ENCODE peak calls at places on chromosomes 2 and 18, in seven cellular contexts. T is SK-N-SH, U is pancreas, I is ovary, D is AG04450, Z is AG10803, K is AG09309. F is an unnamed sample.

GRCh38 chr18:55339990-55340389 is 248.0 kb downstream of the TCF4 start:
- DNase-seq in T (no peak), U (no peak), I (no peak), D (no peak), Z (no peak), K (no peak), F (no peak)

GRCh38 chr2:218429951-218430692 is 11.2 kb downstream of the VIL1 start:
- DNase-seq in T (peak; percentile 50), U (no peak), I (no peak), D (no peak), Z (no peak), K (no peak), F (no peak)

GRCh38 chr2:39881494-39881893 is 102.4 kb upstream of the THUMPD2 start:
- DNase-seq in T (no peak), U (no peak), I (no peak), D (no peak), Z (no peak), K (no peak), F (no peak)

GRCh38 chr18:58657494-58657893 is 13.8 kb upstream of the MALT1 start:
- DNase-seq in T (no peak), U (no peak), I (no peak), D (no peak), Z (no peak), K (no peak), F (no peak)

GRCh38 chr18:1513519-1513918 is 608.8 kb downstream of the ADCYAP1 start:
- DNase-seq in T (no peak), U (no peak), I (no peak), D (no peak), Z (no peak), K (no peak), F (no peak)

GRCh38 chr2:106096446-106097369 is 97.4 kb downstream of the UXS1 start:
- DNase-seq in T (no peak), U (no peak), I (no peak), D (no peak), Z (no peak), K (no peak), F (no peak)

GRCh38 chr2:240505946-240506345 is 51.8 kb downstream of the ANKMY1 start:
- DNase-seq in T (peak; percentile 12), U (no peak), I (no peak), D (no peak), Z (no peak), K (no peak), F (no peak)

GRCh38 chr18:44680271-44681038 is at the start of gene SETBP1:
- DNase-seq in T (peak; percentile 84), U (peak; percentile 87), I (peak; percentile 83), D (no peak), Z (peak; percentile 65), K (peak; percentile 20), F (no peak)

GRCh38 chr2:156589381-156590079 is 153.4 kb downstream of the GPD2 start:
- DNase-seq in T (peak; percentile 15), U (no peak), I (peak; percentile 6), D (peak; percentile 11), Z (peak; percentile 58), K (peak; percentile 21), F (no peak)

GRCh38 chr2:30226144-30227032 is 4.9 kb upstream of the LBH start:
- DNase-seq in T (no peak), U (no peak), I (no peak), D (no peak), Z (peak; percentile 56), K (no peak), F (no peak)

GRCh38 chr2:127637725-127638252 is 8.2 kb upstream of the GPR17 start:
- DNase-seq in T (no peak), U (peak; percentile 35), I (no peak), D (peak; percentile 44), Z (peak; percentile 82), K (no peak), F (no peak)

GRCh38 chr2:22991844-22992243 is 393.1 kb upstream of the KLHL29 start:
- DNase-seq in T (no peak), U (no peak), I (no peak), D (no peak), Z (no peak), K (no peak), F (no peak)

GRCh38 chr2:223674998-223675609 is 72.9 kb upstream of the SCG2 start:
- DNase-seq in T (peak; percentile 29), U (no peak), I (no peak), D (no peak), Z (peak; percentile 29), K (no peak), F (peak; percentile 38)

GRCh38 chr18:50104421-50104820 is 90.5 kb downstream of the MYO5B start:
- DNase-seq in T (no peak), U (no peak), I (no peak), D (no peak), Z (no peak), K (no peak), F (no peak)

GRCh38 chr18:59057969-59058368 is 81.7 kb upstream of the SEC11C start:
- DNase-seq in T (no peak), U (no peak), I (no peak), D (peak; percentile 46), Z (peak; percentile 78), K (peak; percentile 20), F (no peak)

GRCh38 chr2:208783184-208783583 is 376.6 kb downstream of the PTH2R start:
- DNase-seq in T (no peak), U (no peak), I (no peak), D (no peak), Z (no peak), K (no peak), F (no peak)

GRCh38 chr2:112648081-112648480 is 2.3 kb downstream of the SLC20A1 start:
- DNase-seq in T (no peak), U (no peak), I (no peak), D (no peak), Z (no peak), K (no peak), F (no peak)

GRCh38 chr2:222459983-222460382 is 35.6 kb downstream of the SGPP2 start:
- DNase-seq in T (no peak), U (no peak), I (no peak), D (no peak), Z (no peak), K (no peak), F (no peak)

GRCh38 chr2:219398721-219399333 is 11.1 kb upstream of the DNPEP start:
- DNase-seq in T (no peak), U (no peak), I (no peak), D (no peak), Z (no peak), K (no peak), F (no peak)

GRCh38 chr2:143501245-143501644 is 372.0 kb downstream of the ARHGAP15 start:
- DNase-seq in T (no peak), U (no peak), I (no peak), D (no peak), Z (no peak), K (no peak), F (no peak)

GRCh38 chr18:11310476-11311086 is 161.2 kb upstream of the PIEZO2 start:
- DNase-seq in T (peak; percentile 44), U (no peak), I (no peak), D (no peak), Z (peak; percentile 49), K (no peak), F (no peak)

GRCh38 chr18:11305507-11305906 is 156.1 kb upstream of the PIEZO2 start:
- DNase-seq in T (no peak), U (no peak), I (no peak), D (no peak), Z (no peak), K (no peak), F (no peak)

GRCh38 chr18:11308499-11308898 is 159.1 kb upstream of the PIEZO2 start:
- DNase-seq in T (no peak), U (no peak), I (no peak), D (no peak), Z (no peak), K (no peak), F (no peak)

GRCh38 chr18:11307716-11308115 is 158.3 kb upstream of the PIEZO2 start:
- DNase-seq in T (no peak), U (no peak), I (no peak), D (no peak), Z (no peak), K (no peak), F (no peak)

GRCh38 chr18:11309172-11309571 is 159.8 kb upstream of the PIEZO2 start:
- DNase-seq in T (no peak), U (no peak), I (no peak), D (no peak), Z (peak; percentile 27), K (no peak), F (no peak)
- TF ChIP-seq CTCF in T (peak; percentile 38), U (no peak), I (no peak), D (peak; percentile 9), Z (peak; percentile 41), K (peak; percentile 43), F (peak; percentile 49)

DNA sequence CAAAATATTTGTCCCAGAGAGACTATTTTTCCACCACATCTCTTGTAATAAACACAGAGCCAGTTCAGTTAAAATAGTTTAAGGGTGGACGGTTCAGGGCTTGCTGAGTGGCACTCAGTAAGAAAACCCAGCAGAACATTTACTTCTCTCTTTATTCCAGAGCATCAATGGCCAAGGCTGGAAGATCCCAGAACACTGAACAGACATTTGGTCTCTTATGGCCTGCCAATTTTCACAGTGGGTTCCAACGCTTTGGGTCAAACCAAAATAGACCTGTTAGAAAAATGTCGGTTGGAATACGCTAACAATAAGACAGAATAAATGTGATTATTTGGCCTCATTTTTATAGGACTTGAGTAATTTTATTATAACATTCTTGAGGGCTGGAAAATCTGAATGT is 580.3 kb upstream of the TMEFF2 start:
- DNase-seq in T (no peak), U (no peak), I (no peak), D (no peak), Z (no peak), K (no peak), F (no peak)
- H3K4me3 ChIP-seq in T (no peak overlapping the region), U (no peak overlapping the region), I (no peak overlapping the region), D (no peak overlapping the region), Z (no peak overlapping the region), K (no peak overlapping the region), F (no peak overlapping the region)

GRCh38 chr2:49770919-49771318 is 616.6 kb upstream of the FSHR start:
- DNase-seq in T (peak; percentile 35), U (peak; percentile 75), I (no peak), D (no peak), Z (no peak), K (no peak), F (peak; percentile 17)
- TF ChIP-seq CTCF in T (peak; percentile 44), U (peak; percentile 33), I (no peak), D (no peak), Z (no peak), K (no peak), F (peak; percentile 92)

DNA sequence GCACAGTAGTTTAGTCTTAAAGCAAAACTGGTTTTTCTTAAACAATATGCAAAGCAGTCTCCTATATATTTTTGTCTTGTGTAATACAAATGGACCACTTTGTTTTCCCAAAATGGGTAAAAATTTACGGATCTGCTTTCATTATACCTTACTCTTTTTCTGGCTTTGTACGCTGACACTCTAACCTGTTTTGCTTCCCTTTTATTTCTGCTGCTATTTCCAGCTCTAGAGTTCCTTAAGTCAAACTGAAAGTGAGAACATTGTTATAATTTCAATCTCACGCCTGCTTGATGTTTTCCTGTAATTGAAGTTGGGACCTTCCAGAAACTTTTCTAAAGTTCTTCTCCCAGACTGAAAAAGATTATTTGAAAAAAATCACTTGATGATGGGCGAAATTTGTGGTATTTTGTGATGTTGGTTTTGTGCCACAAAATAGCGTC is 1.7 kb downstream of the GLS start:
- DNase-seq in T (no peak), U (no peak), I (no peak), D (no peak), Z (no peak), K (no peak), F (no peak)
- H3K4me3 ChIP-seq in T (peak overlapping the region; percentile 74), U (peak overlapping the region; percentile 98), I (peak overlapping the region; percentile 96), D (peak overlapping the region; percentile 66), Z (peak overlapping the region; percentile 95), K (peak overlapping the region; percentile 78), F (peak overlapping the region; percentile 94)

GRCh38 chr2:123993728-123994323 is 31.3 kb upstream of the CNTNAP5 start:
- DNase-seq in T (peak; percentile 16), U (peak; percentile 40), I (no peak), D (no peak), Z (peak; percentile 6), K (no peak), F (no peak)
- TF ChIP-seq CTCF in T (peak; percentile 42), U (peak; percentile 40), I (no peak), D (peak; percentile 5), Z (peak; percentile 38), K (peak; percentile 14), F (peak; percentile 69)